ENCODE peak calls at places on chromosomes 13 and 19, in four cellular contexts. One of them, this sample, is unnamed.

GRCh38 chr13:106426909-106427308 is 108.6 kb downstream of the EFNB2 start:
- DNase-seq in H9: no peak
- DNase-seq in H1: no peak
- DNase-seq in neuronal stem cell: no peak
- DNase-seq in this sample: no peak

GRCh38 chr19:13712767-13713201 is 51.5 kb upstream of the MRI1 start:
- DNase-seq in H9: no peak
- DNase-seq in H1: no peak
- DNase-seq in neuronal stem cell: no peak
- DNase-seq in this sample: no peak

GRCh38 chr13:100789968-100790367 is 115.4 kb upstream of the TMTC4 start:
- DNase-seq in H9: no peak
- DNase-seq in H1: no peak
- DNase-seq in neuronal stem cell: no peak
- DNase-seq in this sample: peak; percentile 30

GRCh38 chr13:102317593-102317992 is 84.3 kb downstream of the FGF14 start:
- DNase-seq in H9: no peak
- DNase-seq in H1: no peak
- DNase-seq in neuronal stem cell: no peak
- DNase-seq in this sample: peak; percentile 19

GRCh38 chr19:3792114-3792513 is 5.9 kb upstream of the MATK start:
- DNase-seq in H9: no peak
- DNase-seq in H1: no peak
- DNase-seq in neuronal stem cell: no peak
- DNase-seq in this sample: no peak

GRCh38 chr13:96958286-96958891 is 35.9 kb downstream of the OXGR1 start:
- DNase-seq in H9: no peak
- DNase-seq in H1: no peak
- DNase-seq in neuronal stem cell: peak; percentile 33
- DNase-seq in this sample: peak; percentile 31

GRCh38 chr19:48591021-48591420 is 15.5 kb upstream of the SPACA4 start:
- DNase-seq in H9: no peak
- DNase-seq in H1: no peak
- DNase-seq in neuronal stem cell: no peak
- DNase-seq in this sample: peak; percentile 40

GRCh38 chr19:39385629-39386411 is 5.1 kb downstream of the PAF1 start:
- DNase-seq in H9: no peak
- DNase-seq in H1: no peak
- DNase-seq in neuronal stem cell: no peak
- DNase-seq in this sample: no peak

GRCh38 chr19:53549354-53549753 is 11.4 kb downstream of the ZNF331 start:
- DNase-seq in H9: no peak
- DNase-seq in H1: no peak
- DNase-seq in neuronal stem cell: no peak
- DNase-seq in this sample: peak; percentile 66

GRCh38 chr13:42883142-42883541 is 101.8 kb downstream of the FAM216B start:
- DNase-seq in H9: no peak
- DNase-seq in H1: no peak
- DNase-seq in neuronal stem cell: no peak
- DNase-seq in this sample: peak; percentile 47

GRCh38 chr19:1275976-1276619 is 768 bp downstream of the FAM174C start:
- DNase-seq in H9: no peak
- DNase-seq in H1: no peak
- DNase-seq in neuronal stem cell: no peak
- DNase-seq in this sample: no peak

GRCh38 chr13:32905864-32906180 is 110.4 kb upstream of the KL start:
- DNase-seq in H9: no peak
- DNase-seq in H1: no peak
- DNase-seq in neuronal stem cell: no peak
- DNase-seq in this sample: no peak

GRCh38 chr13:77919351-77920294 is 992 bp upstream of the EDNRB start:
- DNase-seq in H9: peak; percentile 73
- DNase-seq in H1: peak; percentile 63
- DNase-seq in neuronal stem cell: peak; percentile 18
- DNase-seq in this sample: peak; percentile 61

GRCh38 chr19:15331419-15332310 is 674 bp downstream of the BRD4 start:
- DNase-seq in H9: peak; percentile 39
- DNase-seq in H1: peak; percentile 60
- DNase-seq in neuronal stem cell: peak; percentile 21
- DNase-seq in this sample: peak; percentile 55

GRCh38 chr19:50414850-50415660 is 3.7 kb upstream of the SPIB start:
- DNase-seq in H9: peak; percentile 92
- DNase-seq in H1: peak; percentile 98
- DNase-seq in neuronal stem cell: peak; percentile 62
- DNase-seq in this sample: peak; percentile 61

GRCh38 chr19:39515551-39516191 is 732 bp downstream of the SELENOV start:
- DNase-seq in H9: no peak
- DNase-seq in H1: no peak
- DNase-seq in neuronal stem cell: no peak
- DNase-seq in this sample: no peak

GRCh38 chr13:66926851-66927524 is 303.1 kb downstream of the PCDH9 start:
- DNase-seq in H9: no peak
- DNase-seq in H1: no peak
- DNase-seq in neuronal stem cell: no peak
- DNase-seq in this sample: peak; percentile 41

GRCh38 chr13:109687559-109688448 is 98.6 kb downstream of the IRS2 start:
- DNase-seq in H9: no peak
- DNase-seq in H1: no peak
- DNase-seq in neuronal stem cell: no peak
- DNase-seq in this sample: no peak

GRCh38 chr13:50539791-50540530 is 303.5 kb downstream of the DLEU7 start:
- DNase-seq in H9: no peak
- DNase-seq in H1: no peak
- DNase-seq in neuronal stem cell: no peak
- DNase-seq in this sample: no peak

GRCh38 chr19:5352229-5352763 is 11.7 kb upstream of the PTPRS start:
- DNase-seq in H9: no peak
- DNase-seq in H1: no peak
- DNase-seq in neuronal stem cell: no peak
- DNase-seq in this sample: peak; percentile 40

GRCh38 chr19:46959962-46960556 is 59.6 kb upstream of the NPAS1 start:
- DNase-seq in H9: no peak
- DNase-seq in H1: no peak
- DNase-seq in neuronal stem cell: no peak
- DNase-seq in this sample: no peak

GRCh38 chr13:103884139-103884723 is 818.0 kb upstream of the SLC10A2 start:
- DNase-seq in H9: no peak
- DNase-seq in H1: no peak
- DNase-seq in neuronal stem cell: no peak
- DNase-seq in this sample: no peak

GRCh38 chr19:37334179-37335071 is 36.5 kb upstream of the ZNF527 start:
- DNase-seq in H9: peak; percentile 97
- DNase-seq in H1: peak; percentile 90
- DNase-seq in neuronal stem cell: peak; percentile 87
- DNase-seq in this sample: peak; percentile 92

GRCh38 chr13:98225036-98225940 is 48.2 kb upstream of the RNF113B start:
- DNase-seq in H9: no peak
- DNase-seq in H1: no peak
- DNase-seq in neuronal stem cell: no peak
- DNase-seq in this sample: no peak

GRCh38 chr19:37936886-37937285 is 29.9 kb downstream of the SIPA1L3 start:
- DNase-seq in H9: no peak
- DNase-seq in H1: no peak
- DNase-seq in neuronal stem cell: no peak
- DNase-seq in this sample: no peak

DNA sequence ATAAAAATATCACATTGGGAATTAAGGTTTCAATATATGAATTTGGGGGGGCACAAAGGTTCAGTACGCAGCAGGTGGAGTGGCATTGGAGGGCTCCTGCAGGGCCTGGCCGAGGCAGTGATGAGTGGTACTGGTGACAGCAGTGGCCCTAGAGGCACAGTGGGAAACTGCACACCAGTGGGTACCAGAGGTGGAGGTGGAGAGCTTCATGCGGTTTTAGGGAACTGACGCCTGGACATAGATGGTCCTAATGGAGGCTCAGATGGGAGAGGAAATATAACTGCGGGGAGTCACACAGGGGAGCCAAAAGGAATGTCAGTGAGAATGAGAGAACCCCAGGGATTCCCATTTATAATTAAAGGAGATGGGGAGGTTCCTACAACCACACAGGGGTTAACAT is 156.2 kb downstream of the COG6 start:
- DNase-seq in H9: no peak
- DNase-seq in H1: no peak
- DNase-seq in neuronal stem cell: no peak
- DNase-seq in this sample: no peak
- H2BK12ac ChIP-seq in H9: no peak overlapping the region
- H2BK12ac ChIP-seq in H1: no peak overlapping the region
- H2BK12ac ChIP-seq in neuronal stem cell: no peak overlapping the region
- H2BK12ac ChIP-seq in this sample: no peak overlapping the region

GRCh38 chr13:51644649-51645048 is 60.4 kb downstream of the WDFY2 start:
- DNase-seq in H9: no peak
- DNase-seq in H1: no peak
- DNase-seq in neuronal stem cell: no peak
- DNase-seq in this sample: peak; percentile 87
- H3K27ac ChIP-seq in H9: peak overlapping the region; percentile 85
- H3K27ac ChIP-seq in H1: peak overlapping the region; percentile 54
- H3K27ac ChIP-seq in neuronal stem cell: no peak overlapping the region
- H3K27ac ChIP-seq in this sample: peak overlapping the region; percentile 85

DNA sequence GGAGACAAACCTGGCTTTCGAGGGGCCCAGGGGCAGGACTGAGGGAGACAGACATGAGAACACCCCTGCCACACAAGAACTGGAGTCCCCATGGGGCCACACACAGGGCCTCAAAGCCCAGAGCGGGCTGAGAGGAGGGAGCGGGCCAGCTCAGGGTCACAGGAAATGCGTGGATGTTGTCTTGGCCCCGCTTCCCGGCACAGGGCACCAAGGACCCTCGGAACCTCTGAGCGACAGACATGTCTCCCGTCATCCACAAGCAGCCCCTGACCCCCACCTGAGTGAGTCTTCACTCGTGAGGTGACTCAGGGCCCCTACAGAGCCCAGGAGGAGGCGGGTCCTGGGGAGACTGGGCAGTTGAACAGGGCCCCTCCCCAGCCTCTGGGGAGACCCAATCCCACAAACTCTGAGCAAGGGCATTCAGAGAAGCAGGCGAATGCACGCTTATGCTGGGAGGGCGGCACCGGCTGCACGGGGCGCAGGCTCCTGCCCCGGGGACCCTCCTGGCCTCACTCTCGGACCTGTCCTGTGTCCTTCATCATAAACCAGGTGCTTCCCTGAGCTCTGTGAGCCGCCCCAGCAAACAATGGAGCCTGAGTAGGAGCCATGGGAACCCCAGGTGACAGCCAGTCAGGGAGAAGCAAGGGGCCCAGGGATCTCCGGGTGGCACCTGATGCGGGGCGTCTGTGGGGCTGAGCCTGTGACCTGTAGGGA is 20.1 kb downstream of the SGTA start:
- DNase-seq in H9: no peak
- DNase-seq in H1: no peak
- DNase-seq in neuronal stem cell: no peak
- DNase-seq in this sample: no peak
- H2BK12ac ChIP-seq in H9: no peak overlapping the region
- H2BK12ac ChIP-seq in H1: no peak overlapping the region
- H2BK12ac ChIP-seq in neuronal stem cell: no peak overlapping the region
- H2BK12ac ChIP-seq in this sample: no peak overlapping the region

DNA sequence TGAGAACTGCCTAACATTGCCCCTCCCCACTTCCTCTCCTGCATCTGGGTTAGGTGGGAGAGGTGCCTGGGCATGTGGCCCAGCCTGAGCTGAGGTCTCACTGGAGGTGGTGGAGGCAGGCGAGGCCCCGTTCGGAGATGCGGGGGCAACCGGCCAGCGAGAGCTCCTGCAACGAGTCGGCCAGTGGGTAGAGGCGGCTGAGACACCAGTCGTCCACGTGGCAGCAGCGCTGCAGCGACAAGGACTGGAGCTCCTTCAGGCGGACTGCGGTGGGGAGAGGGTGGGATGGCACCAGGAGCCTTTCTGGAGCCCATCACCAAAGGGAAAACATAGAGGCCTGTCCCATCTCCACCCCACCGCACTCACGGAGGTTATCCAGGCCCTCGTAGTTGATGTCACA is 6.0 kb upstream of the B3GNT8 start:
- DNase-seq in H9: no peak
- DNase-seq in H1: no peak
- DNase-seq in neuronal stem cell: no peak
- DNase-seq in this sample: no peak
- H3K27ac ChIP-seq in H9: no peak overlapping the region
- H3K27ac ChIP-seq in H1: no peak overlapping the region
- H3K27ac ChIP-seq in neuronal stem cell: no peak overlapping the region
- H3K27ac ChIP-seq in this sample: no peak overlapping the region

GRCh38 chr13:22178878-22179277 is 508.0 kb downstream of the FGF9 start:
- DNase-seq in H9: no peak
- DNase-seq in H1: no peak
- DNase-seq in neuronal stem cell: no peak
- DNase-seq in this sample: no peak
- H2BK12ac ChIP-seq in H9: no peak overlapping the region
- H2BK12ac ChIP-seq in H1: no peak overlapping the region
- H2BK12ac ChIP-seq in neuronal stem cell: no peak overlapping the region
- H2BK12ac ChIP-seq in this sample: no peak overlapping the region

GRCh38 chr19:28736528-28736927 is 476.4 kb downstream of the UQCRFS1 start:
- DNase-seq in H9: no peak
- DNase-seq in H1: no peak
- DNase-seq in neuronal stem cell: no peak
- DNase-seq in this sample: no peak
- H3K27ac ChIP-seq in H9: no peak overlapping the region
- H3K27ac ChIP-seq in H1: no peak overlapping the region
- H3K27ac ChIP-seq in neuronal stem cell: no peak overlapping the region
- H3K27ac ChIP-seq in this sample: no peak overlapping the region

GRCh38 chr19:2550431-2551171 is 74.7 kb downstream of the GADD45B start:
- DNase-seq in H9: peak; percentile 47
- DNase-seq in H1: no peak
- DNase-seq in neuronal stem cell: no peak
- DNase-seq in this sample: no peak
- H2BK12ac ChIP-seq in H9: no peak overlapping the region
- H2BK12ac ChIP-seq in H1: peak overlapping the region; percentile 95
- H2BK12ac ChIP-seq in neuronal stem cell: peak overlapping the region; percentile 59
- H2BK12ac ChIP-seq in this sample: peak overlapping the region; percentile 51

GRCh38 chr13:40800559-40800958 is 11.1 kb downstream of the SLC25A15 start:
- DNase-seq in H9: no peak
- DNase-seq in H1: no peak
- DNase-seq in neuronal stem cell: no peak
- DNase-seq in this sample: no peak

GRCh38 chr13:40803316-40803715 is 13.9 kb downstream of the SLC25A15 start:
- DNase-seq in H9: no peak
- DNase-seq in H1: no peak
- DNase-seq in neuronal stem cell: no peak
- DNase-seq in this sample: no peak

GRCh38 chr13:40798380-40798779 is 9.0 kb downstream of the SLC25A15 start:
- DNase-seq in H9: no peak
- DNase-seq in H1: no peak
- DNase-seq in neuronal stem cell: no peak
- DNase-seq in this sample: no peak

GRCh38 chr13:40799508-40799907 is 10.1 kb downstream of the SLC25A15 start:
- DNase-seq in H9: no peak
- DNase-seq in H1: no peak
- DNase-seq in neuronal stem cell: no peak
- DNase-seq in this sample: no peak

GRCh38 chr13:40801255-40802217 is 12.1 kb downstream of the SLC25A15 start:
- DNase-seq in H9: no peak
- DNase-seq in H1: no peak
- DNase-seq in neuronal stem cell: no peak
- DNase-seq in this sample: no peak
- H3K27ac ChIP-seq in H9: no peak overlapping the region
- H3K27ac ChIP-seq in H1: no peak overlapping the region
- H3K27ac ChIP-seq in neuronal stem cell: no peak overlapping the region
- H3K27ac ChIP-seq in this sample: no peak overlapping the region